ENCODE peak calls at places on chromosomes 7 and 10, in four cellular contexts. E is GM12892, B is transverse colon, M is GM12878. S is an unnamed sample.

GRCh38 chr10:131786756-131787605 is 113.8 kb upstream of the PPP2R2D start:
- DNase-seq in M (peak), E (no peak), B (no peak), S (no peak)

GRCh38 chr10:21494221-21495001 is 31.1 kb downstream of the SKIDA1 start:
- DNase-seq in B (no peak), M (no peak), E (no peak), S (no peak)

GRCh38 chr7:100342761-100343160 is 15.2 kb upstream of the PILRB start:
- DNase-seq in E (no peak), B (no peak), M (no peak), S (no peak)

GRCh38 chr7:78039791-78040776 is 241.5 kb downstream of the PHTF2 start:
- DNase-seq in B (peak), M (no peak), E (peak), S (peak)

GRCh38 chr7:16841681-16842080 is 36.9 kb upstream of the AGR2 start:
- DNase-seq in M (no peak), B (no peak), E (no peak), S (no peak)

GRCh38 chr7:94633025-94633341 is 22.9 kb downstream of the SGCE start:
- DNase-seq in B (no peak), E (no peak), M (no peak), S (no peak)

GRCh38 chr10:54133201-54133600 is 667.8 kb downstream of the PCDH15 start:
- DNase-seq in M (no peak), E (no peak), B (no peak), S (no peak)

GRCh38 chr10:13977861-13978843 is 352.6 kb downstream of the FRMD4A start:
- DNase-seq in M (no peak), E (no peak), B (no peak), S (no peak)

GRCh38 chr10:115654961-115655360 is 561.8 kb downstream of the ATRNL1 start:
- DNase-seq in M (no peak), E (no peak), B (no peak), S (peak)

GRCh38 chr7:112414855-112415490 is 35.3 kb upstream of the IFRD1 start:
- DNase-seq in M (no peak), E (no peak), B (no peak), S (no peak)

GRCh38 chr7:129530881-129531391 is 28.6 kb downstream of the SMKR1 start:
- DNase-seq in M (no peak), B (no peak), E (no peak), S (peak)

GRCh38 chr10:6297951-6298381 is 95.2 kb downstream of the PFKFB3 start:
- DNase-seq in E (no peak), M (no peak), B (peak), S (no peak)

GRCh38 chr7:140435252-140435895 is 31.5 kb downstream of the RAB19 start:
- DNase-seq in B (no peak), M (no peak), E (no peak), S (no peak)
- TF ChIP-seq POLR2A in B (no peak), M (no peak), E (no peak), S (no peak)

GRCh38 chr10:102449321-102450123 is 1.8 kb downstream of the C10orf95 start:
- DNase-seq in M (peak), E (no peak), B (peak), S (no peak)
- TF ChIP-seq POLR2A in M (no peak), E (no peak), B (no peak), S (no peak)

DNA sequence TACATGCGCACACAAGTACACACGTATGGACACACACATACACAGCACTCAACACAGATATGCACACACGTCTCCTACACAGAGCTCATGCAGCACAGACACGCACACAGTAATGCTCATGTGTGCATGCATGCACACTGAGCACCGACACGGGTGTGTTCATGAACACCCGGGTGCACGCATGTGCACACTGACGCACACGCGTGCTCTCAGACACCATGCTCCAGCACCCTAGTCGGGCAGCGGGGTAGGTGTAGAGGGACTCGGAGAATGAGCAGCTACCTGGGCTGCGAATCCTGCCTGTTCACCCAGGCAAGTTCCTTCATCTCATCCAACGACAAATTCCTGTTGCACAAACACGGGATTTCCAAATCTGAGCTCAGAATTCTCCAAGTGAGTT is 184.7 kb downstream of the MAD1L1 start:
- DNase-seq in B (no peak), E (no peak), M (no peak), S (no peak)
- TF ChIP-seq POLR2A in B (no peak), E (no peak), M (no peak), S (no peak)

GRCh38 chr7:117444646-117445045 is 17.4 kb upstream of the ASZ1 start:
- DNase-seq in B (no peak), E (no peak), M (no peak), S (no peak)
- TF ChIP-seq POLR2A in B (no peak), E (no peak), M (no peak), S (no peak)

DNA sequence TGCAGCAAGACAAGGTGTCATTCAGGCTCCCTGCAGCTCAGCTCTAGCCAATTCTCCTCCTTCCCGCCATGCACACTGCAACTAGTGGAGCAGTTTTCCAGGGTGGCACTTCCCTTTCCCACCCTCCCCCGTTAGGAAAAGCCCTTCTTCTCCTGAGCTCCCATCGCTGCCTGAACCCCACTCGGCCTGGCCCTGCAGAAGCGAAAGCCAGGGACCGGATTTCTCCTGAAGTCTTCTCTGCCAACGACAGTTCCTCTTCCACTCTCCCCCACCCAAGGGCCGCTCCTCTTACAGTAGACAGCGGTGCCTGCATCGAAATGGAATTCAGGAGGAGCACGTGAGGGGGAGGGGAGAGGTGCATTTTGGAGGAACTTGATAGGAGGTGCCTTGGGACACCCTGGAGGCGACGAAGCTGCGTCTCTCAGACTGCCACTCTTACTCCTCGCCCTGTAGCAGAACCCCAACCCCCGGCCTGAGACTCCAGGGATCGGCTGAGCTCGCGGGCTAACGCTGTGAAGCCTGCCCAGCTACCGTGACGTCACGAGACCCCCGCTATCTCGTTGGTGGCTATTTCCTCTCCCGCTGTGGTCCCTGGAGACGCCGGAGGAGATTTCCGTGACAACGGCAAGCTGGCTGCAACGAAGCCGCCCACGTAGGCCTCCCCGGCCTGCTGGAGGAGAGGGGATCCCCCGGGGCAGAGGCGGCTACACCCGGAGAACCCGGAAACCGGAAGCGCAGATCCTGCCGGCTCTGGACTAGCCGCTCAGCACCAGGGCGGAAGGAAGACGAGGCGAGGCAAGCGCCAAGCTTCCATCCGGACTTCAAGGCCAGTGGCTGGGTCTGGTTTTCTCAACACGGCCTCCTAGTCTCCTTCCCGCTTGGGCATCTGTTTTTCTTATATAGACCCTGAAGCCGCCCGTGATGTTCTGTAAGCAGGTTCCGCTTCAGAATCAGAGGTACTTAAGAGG is 109.7 kb downstream of the RALA start:
- DNase-seq in E (peak), M (peak), B (peak), S (peak)
- TF ChIP-seq POLR2A in E (peak), M (peak), B (peak), S (peak)

DNA sequence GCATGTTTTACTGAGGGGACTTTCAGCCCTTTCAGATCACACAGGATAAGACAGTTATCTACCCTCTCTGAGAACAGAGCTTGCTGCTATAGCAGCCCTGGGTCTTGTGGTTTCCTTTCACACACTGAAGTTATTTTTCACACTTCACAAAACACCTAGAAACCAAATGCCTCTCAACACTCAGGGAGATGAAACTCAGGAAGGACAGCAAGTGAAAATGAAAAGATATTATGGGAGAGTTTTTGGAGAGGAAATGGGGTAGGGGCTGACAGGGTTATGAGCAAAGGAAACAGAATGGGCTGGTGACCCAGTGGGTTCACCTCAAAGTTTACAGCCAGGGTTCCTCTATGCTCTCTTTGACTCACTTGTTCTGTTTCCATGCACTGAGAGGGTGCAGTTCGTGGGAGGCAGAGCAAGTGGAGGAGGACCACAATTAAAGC is 17.0 kb upstream of the GIMAP2 start:
- DNase-seq in M (peak), E (no peak), B (no peak), S (no peak)
- TF ChIP-seq POLR2A in M (peak), E (peak), B (no peak), S (no peak)